ENCODE peak calls at places on chromosomes 1 and 21, in ten cellular contexts. E is NCI-H2029 treated with DMSO at 0.1 percent for 48 hours; D is Kasumi-1; H is NCI-H1092; I is stimulated activated CD8-positive, alpha-beta memory T cell treated with anti-CD3 and anti-CD28 coated beads, Interleukin-15, amount 100 ng/mL, for 1 hour; U is psoas muscle; M is HFF-Myc; G is amniotic epithelial cell; Q is astrocyte; W is keratinocyte. T is an unnamed sample.

GRCh38 chr1:245067257-245067656 is 87.5 kb upstream of the KIF26B start:
- DNase-seq in E (no peak), D (no peak), H (no peak), I (no peak), U (no peak), M (no peak), G (peak), Q (peak), W (no peak), T (no peak)

GRCh38 chr1:36257375-36257767 is 33.1 kb downstream of the THRAP3 start:
- DNase-seq in E (no peak), D (no peak), H (no peak), I (no peak), U (peak), M (no peak), G (no peak), Q (no peak), W (no peak), T (no peak)

GRCh38 chr1:153968000-153968363 is 280 bp downstream of the CREB3L4 start:
- DNase-seq in E (peak), D (no peak), H (peak), I (no peak), U (peak), M (no peak), G (no peak), Q (no peak), W (no peak), T (peak)

GRCh38 chr1:203765029-203765837 is at the start of gene LAX1:
- DNase-seq in E (no peak), D (peak), H (no peak), I (peak), U (no peak), M (no peak), G (no peak), Q (no peak), W (no peak), T (no peak)

GRCh38 chr1:239250353-239251035 is 135.9 kb upstream of the CHRM3 start:
- DNase-seq in E (no peak), D (peak), H (no peak), I (no peak), U (no peak), M (no peak), G (peak), Q (peak), W (no peak), T (no peak)

GRCh38 chr21:26093094-26093493 is 77.5 kb downstream of the APP start:
- DNase-seq in E (no peak), D (no peak), H (no peak), I (no peak), U (no peak), M (no peak), G (no peak), Q (peak), W (no peak), T (no peak)

GRCh38 chr1:175420491-175420827 is 227.9 kb upstream of the KIAA0040 start:
- DNase-seq in E (no peak), D (no peak), H (no peak), I (no peak), U (no peak), M (no peak), G (no peak), Q (no peak), W (no peak), T (no peak)

GRCh38 chr1:117930173-117930447 is 571 bp downstream of the WDR3 start:
- DNase-seq in E (no peak), D (no peak), H (no peak), I (no peak), U (no peak), M (no peak), G (no peak), Q (peak), W (no peak), T (no peak)

GRCh38 chr21:15221799-15222386 is 157.1 kb upstream of the NRIP1 start:
- DNase-seq in E (peak), D (peak), H (no peak), I (no peak), U (peak), M (peak), G (peak), Q (peak), W (peak), T (peak)

GRCh38 chr1:204744102-204744501 is 58.6 kb upstream of the LRRN2 start:
- DNase-seq in E (no peak), D (no peak), H (no peak), I (no peak), U (no peak), M (no peak), G (no peak), Q (no peak), W (no peak), T (no peak)

GRCh38 chr1:201619513-201619912 is 80.6 kb downstream of the NAV1 start:
- DNase-seq in E (no peak), D (no peak), H (no peak), I (no peak), U (no peak), M (no peak), G (no peak), Q (no peak), W (no peak), T (no peak)

GRCh38 chr1:109669246-109669948 is 1.5 kb downstream of the GSTM2 start:
- DNase-seq in E (no peak), D (no peak), H (no peak), I (no peak), U (no peak), M (no peak), G (no peak), Q (no peak), W (no peak), T (no peak)

GRCh38 chr1:44681905-44682900 is 7.7 kb downstream of the ARMH1 start:
- DNase-seq in E (peak), D (no peak), H (no peak), I (no peak), U (no peak), M (no peak), G (no peak), Q (no peak), W (no peak), T (no peak)

GRCh38 chr1:91189096-91189495 is 167.3 kb upstream of the ZNF644 start:
- DNase-seq in E (no peak), D (no peak), H (no peak), I (no peak), U (no peak), M (no peak), G (no peak), Q (no peak), W (no peak), T (no peak)

GRCh38 chr1:168833801-168834224 is 104.8 kb upstream of the DPT start:
- DNase-seq in E (no peak), D (no peak), H (no peak), I (no peak), U (no peak), M (no peak), G (peak), Q (no peak), W (no peak), T (no peak)

GRCh38 chr1:6614019-6614952 is 755 bp downstream of the PHF13 start:
- DNase-seq in E (no peak), D (peak), H (no peak), I (no peak), U (peak), M (no peak), G (no peak), Q (no peak), W (no peak), T (peak)

GRCh38 chr1:55575571-55576279 is 360.6 kb upstream of the USP24 start:
- DNase-seq in E (peak), D (no peak), H (no peak), I (no peak), U (no peak), M (no peak), G (no peak), Q (no peak), W (no peak), T (peak)

GRCh38 chr1:155884028-155884950 is 24.9 kb downstream of the SYT11 start:
- DNase-seq in E (no peak), D (no peak), H (no peak), I (no peak), U (no peak), M (no peak), G (peak), Q (peak), W (no peak), T (no peak)

GRCh38 chr1:91885331-91885715 is 628 bp downstream of the TGFBR3 start:
- DNase-seq in E (no peak), D (no peak), H (no peak), I (no peak), U (peak), M (no peak), G (peak), Q (no peak), W (no peak), T (peak)

GRCh38 chr1:202591523-202591922 is 118.7 kb downstream of the SYT2 start:
- DNase-seq in E (no peak), D (no peak), H (no peak), I (no peak), U (no peak), M (no peak), G (no peak), Q (no peak), W (no peak), T (no peak)

GRCh38 chr1:52603301-52603675 is 1.1 kb downstream of the GPX7 start:
- DNase-seq in E (no peak), D (no peak), H (no peak), I (no peak), U (no peak), M (no peak), G (no peak), Q (no peak), W (no peak), T (no peak)

GRCh38 chr1:109918077-109918606 is 7.5 kb downstream of the CSF1 start:
- DNase-seq in E (no peak), D (no peak), H (no peak), I (no peak), U (no peak), M (no peak), G (peak), Q (no peak), W (no peak), T (no peak)

GRCh38 chr1:17591814-17592430 is 52.4 kb downstream of the ARHGEF10L start:
- DNase-seq in E (no peak), D (no peak), H (peak), I (no peak), U (no peak), M (no peak), G (no peak), Q (no peak), W (no peak), T (no peak)

GRCh38 chr1:247107694-247108093 is 3.5 kb upstream of the ZNF669 start:
- DNase-seq in E (no peak), D (no peak), H (no peak), I (no peak), U (no peak), M (no peak), G (no peak), Q (no peak), W (no peak), T (no peak)

GRCh38 chr21:31921079-31921478 is 48.3 kb downstream of the HUNK start:
- DNase-seq in E (no peak), D (no peak), H (no peak), I (no peak), U (no peak), M (no peak), G (no peak), Q (no peak), W (no peak), T (no peak)

T was measured in heart left ventricle.